ENCODE peak calls at places on chromosomes 4 and X, in eight cellular contexts. W is IMR-90; N is left ventricle myocardium inferior; P is psoas muscle; A is BJ; H is heart right ventricle; E is colonic mucosa; I is CD8-positive, alpha-beta memory T cell. Y is an unnamed sample. For H3K27me3, the result is how much of the 10 kb centered on the place peaks cover.

GRCh38 chr4:23788460-23788859 is 101.4 kb downstream of the PPARGC1A start:
- DNase-seq in H (no peak), I (no peak), E (no peak), N (no peak), A (no peak), W (peak), P (no peak), Y (no peak)

GRCh38 chr4:115113382-115114106 is at the start of gene NDST4:
- DNase-seq in P (no peak), E (no peak), N (no peak), A (no peak), H (no peak), W (no peak), I (no peak), Y (no peak)

GRCh38 chrX:41381685-41382084 is 47.7 kb downstream of the DDX3X start:
- DNase-seq in A (peak), E (peak), I (no peak), N (peak), W (peak), H (peak), P (peak), Y (peak)

GRCh38 chr4:271492-272103 is 33.7 kb downstream of the ZNF732 start:
- DNase-seq in N (no peak), I (no peak), P (no peak), W (no peak), E (no peak), A (no peak), H (no peak), Y (no peak)

GRCh38 chrX:101450951-101451350 is 34.3 kb upstream of the ARMCX4 start:
- DNase-seq in H (peak), W (peak), A (no peak), E (no peak), N (peak), P (no peak), I (no peak), Y (no peak)

GRCh38 chr4:827209-828081 is 1.5 kb upstream of the CPLX1 start:
- DNase-seq in A (no peak), I (no peak), H (no peak), P (peak), E (no peak), N (no peak), W (no peak), Y (peak)

GRCh38 chr4:6768539-6768905 is 14.0 kb upstream of the KIAA0232 start:
- DNase-seq in P (peak), E (peak), A (no peak), H (no peak), N (no peak), I (no peak), W (peak), Y (no peak)

GRCh38 chrX:18607966-18608365 is 63.9 kb downstream of the RS1 start:
- DNase-seq in W (peak), N (no peak), E (no peak), A (no peak), I (no peak), P (no peak), H (no peak), Y (no peak)

GRCh38 chrX:146967296-146967695 is 152.8 kb upstream of the CXorf51A start:
- DNase-seq in N (no peak), H (no peak), P (no peak), E (no peak), W (no peak), A (no peak), I (no peak), Y (no peak)

GRCh38 chr4:185534850-185535761 is at the start of gene PDLIM3:
- DNase-seq in I (no peak), H (peak), W (peak), P (peak), E (peak), N (peak), A (no peak), Y (peak)

GRCh38 chr4:85147481-85148076 is 181.1 kb upstream of the WDFY3 start:
- DNase-seq in I (no peak), W (peak), A (no peak), E (peak), P (no peak), H (peak), N (peak), Y (peak)

GRCh38 chr4:176641237-176641636 is 151.5 kb downstream of the VEGFC start:
- DNase-seq in A (no peak), H (no peak), I (no peak), N (no peak), E (no peak), W (peak), P (no peak), Y (no peak)

GRCh38 chr4:139732991-139733555 is 67.5 kb downstream of the MGST2 start:
- DNase-seq in A (no peak), N (no peak), I (no peak), E (no peak), W (no peak), P (no peak), H (no peak), Y (no peak)

GRCh38 chrX:8773117-8773516 is 28.1 kb downstream of the FAM9A start:
- DNase-seq in I (peak), H (no peak), P (no peak), E (no peak), A (no peak), W (no peak), N (no peak), Y (no peak)

GRCh38 chr4:147078362-147078761 is 132.7 kb upstream of the TTC29 start:
- DNase-seq in W (no peak), N (no peak), H (no peak), E (no peak), P (no peak), I (no peak), A (no peak), Y (no peak)

GRCh38 chr4:183098080-183098722 is 856 bp upstream of the WWC2 start:
- DNase-seq in E (peak), N (peak), H (peak), I (peak), W (peak), A (no peak), P (peak), Y (peak)

GRCh38 chr4:89712141-89712540 is 124.8 kb downstream of the SNCA start:
- DNase-seq in A (peak), E (no peak), P (no peak), W (peak), H (no peak), N (no peak), I (no peak), Y (no peak)

GRCh38 chr4:187124311-187124710 is 400.7 kb upstream of the FAT1 start:
- DNase-seq in I (no peak), P (no peak), A (no peak), E (no peak), W (no peak), N (no peak), H (no peak), Y (no peak)

GRCh38 chrX:134566506-134566905 is 91.8 kb downstream of the PLAC1 start:
- DNase-seq in A (no peak), P (no peak), W (no peak), N (no peak), E (no peak), I (no peak), H (no peak), Y (no peak)

GRCh38 chrX:96314974-96315373 is 369.7 kb upstream of the DIAPH2 start:
- DNase-seq in I (no peak), N (no peak), W (peak), A (no peak), E (no peak), H (no peak), P (no peak), Y (no peak)

GRCh38 chr4:80101086-80101767 is 28.2 kb upstream of the ANTXR2 start:
- DNase-seq in P (no peak), W (no peak), E (no peak), I (no peak), H (no peak), A (no peak), N (no peak), Y (no peak)

GRCh38 chrX:33726281-33727160 is 405.6 kb downstream of the FAM47A start:
- DNase-seq in P (peak), H (no peak), A (no peak), E (no peak), W (no peak), N (no peak), I (no peak), Y (no peak)

GRCh38 chrX:124388562-124388961 is 42.2 kb downstream of the SH2D1A start:
- DNase-seq in I (peak), W (peak), N (no peak), P (peak), A (no peak), E (peak), H (peak), Y (peak)

GRCh38 chr4:2253160-2254084 is 8.5 kb downstream of the MXD4 start:
- DNase-seq in N (peak), A (no peak), I (no peak), E (peak), W (no peak), P (peak), H (peak), Y (no peak)

GRCh38 chrX:115093206-115093605 is 75.8 kb upstream of the IL13RA2 start:
- DNase-seq in W (no peak), H (no peak), N (no peak), I (no peak), A (no peak), P (no peak), E (no peak), Y (no peak)

GRCh38 chr4:110614173-110614948 is 8.5 kb downstream of the PITX2 start:
- DNase-seq in E (no peak), N (no peak), P (no peak), H (no peak), W (no peak), I (no peak), A (no peak), Y (no peak)

GRCh38 chr4:110610940-110611785 is 11.7 kb downstream of the PITX2 start:
- DNase-seq in W (no peak), I (no peak), P (no peak), H (no peak), E (peak), A (no peak), N (no peak), Y (peak)

GRCh38 chr4:110611968-110612447 is 10.9 kb downstream of the PITX2 start:
- DNase-seq in W (no peak), I (no peak), N (no peak), P (no peak), E (no peak), A (no peak), H (no peak), Y (no peak)

GRCh38 chr4:110613710-110614109 is 9.2 kb downstream of the PITX2 start:
- DNase-seq in H (no peak), A (no peak), E (no peak), N (no peak), W (no peak), P (no peak), I (no peak), Y (no peak)

GRCh38 chr4:110612631-110613269 is 10.1 kb downstream of the PITX2 start:
- DNase-seq in A (no peak), W (no peak), N (no peak), I (no peak), P (no peak), H (no peak), E (no peak), Y (no peak)
- H3K27me3 ChIP-seq in A (under half), W (half or more), N (half or more), I (half or more), P (under half), H (half or more), E (half or more), Y (under half)

GRCh38 chrX:12975999-12976558 is 1.2 kb downstream of the TMSB4X start:
- DNase-seq in P (peak), W (peak), A (no peak), I (no peak), H (peak), N (peak), E (peak), Y (peak)
- H3K27me3 ChIP-seq in P (under half), W (under half), A (under half), I (under half), H (under half), N (under half), E (under half), Y (under half)

GRCh38 chrX:39725928-39726619 is 371.7 kb downstream of the BCOR start:
- DNase-seq in E (no peak), P (no peak), A (peak), N (no peak), I (no peak), W (peak), H (no peak), Y (no peak)
- H3K27me3 ChIP-seq in E (under half), P (under half), A (under half), N (under half), I (under half), W (under half), H (under half), Y (under half)

DNA sequence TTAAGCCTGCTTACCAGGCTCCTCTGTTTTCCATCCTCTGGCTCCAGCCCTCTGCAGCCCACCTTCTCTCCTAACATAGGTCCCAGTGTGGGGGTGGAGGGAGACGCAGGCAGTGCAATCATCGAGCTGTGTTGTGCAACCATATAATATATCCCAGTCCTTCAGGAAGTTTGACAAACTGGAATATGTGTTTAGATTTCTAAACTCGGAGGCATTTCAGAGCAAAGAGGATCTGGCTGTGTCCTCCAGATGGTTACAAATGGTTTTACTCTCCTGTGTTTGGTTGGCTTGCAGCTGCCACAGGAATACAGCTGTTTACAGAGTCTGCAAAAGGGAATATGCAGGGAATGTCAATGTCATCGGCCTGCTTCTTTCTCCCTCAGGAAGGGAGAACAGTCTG is 195.3 kb upstream of the LNX1 start:
- DNase-seq in I (no peak), W (peak), E (no peak), N (no peak), A (peak), P (no peak), H (no peak), Y (no peak)
- H3K27me3 ChIP-seq in I (under half), W (under half), E (under half), N (under half), A (under half), P (under half), H (under half), Y (under half)

GRCh38 chr4:154406022-154406835 is 85.4 kb downstream of the DCHS2 start:
- DNase-seq in H (no peak), N (no peak), I (no peak), E (no peak), W (no peak), A (no peak), P (no peak), Y (no peak)
- H3K27me3 ChIP-seq in H (under half), N (under half), I (under half), E (under half), W (under half), A (under half), P (under half), Y (under half)

GRCh38 chrX:72131317-72132294 is at the start of gene RTL5:
- DNase-seq in H (peak), I (peak), N (peak), P (peak), W (peak), E (peak), A (peak), Y (peak)
- H3K27me3 ChIP-seq in H (under half), I (under half), N (under half), P (under half), W (under half), E (under half), A (under half), Y (under half)

GRCh38 chr4:36020351-36020750 is 224.0 kb downstream of the ARAP2 start:
- DNase-seq in N (no peak), H (no peak), W (no peak), E (no peak), I (no peak), A (no peak), P (no peak), Y (no peak)
- H3K27me3 ChIP-seq in N (under half), H (under half), W (under half), E (under half), I (under half), A (under half), P (under half), Y (under half)

Y was measured in Caco-2.